ENCODE peak calls at places on chromosomes 6 and 20, in five cellular contexts. X, V, N, E and P are unnamed samples.

GRCh38 chr6:24963887-24964570 is 28.3 kb upstream of the RIPOR2 start:
- DNase-seq in X (no peak), V (no peak), N (no peak), E (no peak), P (no peak)

GRCh38 chr6:37702314-37702713 is 4.6 kb upstream of the MDGA1 start:
- DNase-seq in X (no peak), V (no peak), N (no peak), E (no peak), P (no peak)

GRCh38 chr6:30508890-30509736 is 19.8 kb downstream of the HLA-E start:
- DNase-seq in X (no peak), V (no peak), N (no peak), E (no peak), P (no peak)

GRCh38 chr20:37680420-37680819 is 13.4 kb upstream of the CTNNBL1 start:
- DNase-seq in X (no peak), V (no peak), N (no peak), E (no peak), P (no peak)

GRCh38 chr20:23667666-23668065 is 21.2 kb downstream of the CST4 start:
- DNase-seq in X (no peak), V (no peak), N (no peak), E (no peak), P (no peak)

GRCh38 chr20:58070664-58071499 is 157.6 kb downstream of the ANKRD60 start:
- DNase-seq in X (no peak), V (no peak), N (no peak), E (no peak), P (no peak)

GRCh38 chr6:13461805-13462204 is 25.6 kb downstream of the GFOD1 start:
- DNase-seq in X (no peak), V (no peak), N (no peak), E (no peak), P (no peak)

GRCh38 chr20:38658879-38659612 is 57.4 kb downstream of the ARHGAP40 start:
- DNase-seq in X (peak; percentile 38), V (no peak), N (peak; percentile 20), E (no peak), P (no peak)

GRCh38 chr20:3705970-3706739 is 6.2 kb downstream of the SIGLEC1 start:
- DNase-seq in X (no peak), V (no peak), N (no peak), E (no peak), P (no peak)

GRCh38 chr20:19775353-19776201 is 17.5 kb downstream of the RIN2 start:
- DNase-seq in X (no peak), V (no peak), N (no peak), E (no peak), P (no peak)

GRCh38 chr6:169161572-169162167 is 92.0 kb downstream of the THBS2 start:
- DNase-seq in X (no peak), V (no peak), N (no peak), E (no peak), P (no peak)

GRCh38 chr6:93369586-93370134 is 49.7 kb downstream of the EPHA7 start:
- DNase-seq in X (no peak), V (no peak), N (no peak), E (no peak), P (no peak)

GRCh38 chr6:5662797-5663196 is 343.9 kb downstream of the NRN1 start:
- DNase-seq in X (no peak), V (no peak), N (no peak), E (no peak), P (no peak)

GRCh38 chr6:80165143-80165542 is 58.7 kb downstream of the BCKDHB start:
- DNase-seq in X (peak; percentile 11), V (no peak), N (peak; percentile 4), E (no peak), P (no peak)

GRCh38 chr6:32835167-32835893 is 3.2 kb downstream of the TAP2 start:
- DNase-seq in X (no peak), V (no peak), N (no peak), E (no peak), P (no peak)

GRCh38 chr20:57061058-57061900 is 205.2 kb downstream of the BMP7 start:
- DNase-seq in X (no peak), V (no peak), N (no peak), E (no peak), P (no peak)

GRCh38 chr20:46670228-46670584 is 18.9 kb upstream of the SLC13A3 start:
- DNase-seq in X (no peak), V (no peak), N (no peak), E (no peak), P (no peak)

GRCh38 chr6:163793584-163793983 is 379.1 kb downstream of the QKI start:
- DNase-seq in X (no peak), V (no peak), N (no peak), E (no peak), P (no peak)

GRCh38 chr6:17311595-17312311 is 30.6 kb downstream of the RBM24 start:
- DNase-seq in X (no peak), V (no peak), N (no peak), E (peak; percentile 22), P (no peak)

GRCh38 chr6:146770965-146771735 is 172.4 kb downstream of the ADGB start:
- DNase-seq in X (peak; percentile 13), V (peak; percentile 3), N (peak; percentile 5), E (peak; percentile 62), P (peak; percentile 72)

GRCh38 chr6:134875367-134875766 is 74.5 kb downstream of the ALDH8A1 start:
- DNase-seq in X (no peak), V (no peak), N (no peak), E (no peak), P (no peak)

GRCh38 chr20:50193169-50193850 is 2.7 kb downstream of the CEBPB start:
- DNase-seq in X (no peak), V (no peak), N (no peak), E (no peak), P (no peak)

GRCh38 chr6:55023231-55023630 is 151.1 kb upstream of the HCRTR2 start:
- DNase-seq in X (no peak), V (no peak), N (no peak), E (no peak), P (no peak)

GRCh38 chr6:111661541-111662041 is 55.9 kb upstream of the TRAF3IP2 start:
- DNase-seq in X (no peak), V (no peak), N (no peak), E (no peak), P (no peak)

GRCh38 chr20:7836076-7836475 is 104.2 kb downstream of the HAO1 start:
- DNase-seq in X (no peak), V (no peak), N (no peak), E (no peak), P (no peak)

GRCh38 chr6:126054258-126054702 is 67.9 kb downstream of the TRMT11 start:
- DNase-seq in X (no peak), V (no peak), N (no peak), E (no peak), P (no peak)

GRCh38 chr6:169035381-169036280 is 218.0 kb downstream of the THBS2 start:
- DNase-seq in X (no peak), V (no peak), N (no peak), E (no peak), P (no peak)

GRCh38 chr6:170096191-170096802 is 194.6 kb downstream of the DLL1 start:
- DNase-seq in X (no peak), V (no peak), N (no peak), E (no peak), P (no peak)

GRCh38 chr20:54174452-54175175 is 828 bp upstream of the CYP24A1 start:
- DNase-seq in X (no peak), V (no peak), N (no peak), E (no peak), P (no peak)

GRCh38 chr6:32370510-32370909 is 1.2 kb downstream of the TSBP1 start:
- DNase-seq in X (no peak), V (no peak), N (no peak), E (no peak), P (no peak)